ENCODE peak calls at places on chromosomes 3 and 15, in nine cellular contexts. G is neural progenitor cell, W is endodermal cell, S is IMR-90, N is ovary, H is cardiac muscle cell, O is brain microvascular endothelial cell, B is skeletal muscle cell, D is AG10803. Z is an unnamed sample.

GRCh38 chr3:72036899-72037298 is 252.0 kb upstream of the PROK2 start:
- DNase-seq in N (no peak), H (peak), G (no peak), W (no peak), O (no peak), S (peak), D (peak), B (peak), Z (no peak)

GRCh38 chr15:45454825-45455224 is 67.7 kb downstream of the SLC30A4 start:
- DNase-seq in D (peak), N (peak), W (no peak), S (peak), H (peak), B (peak), G (no peak), O (peak), Z (no peak)

GRCh38 chr3:94159062-94159726 is 96.3 kb downstream of the NSUN3 start:
- DNase-seq in W (no peak), H (peak), G (no peak), O (peak), N (no peak), D (no peak), S (peak), B (peak), Z (no peak)

GRCh38 chr3:99579246-99579645 is 59.1 kb upstream of the COL8A1 start:
- DNase-seq in G (no peak), H (peak), B (peak), W (no peak), N (no peak), S (peak), O (peak), D (peak), Z (no peak)

GRCh38 chr3:119937229-119937628 is 155.3 kb downstream of the NR1I2 start:
- DNase-seq in B (no peak), G (no peak), W (no peak), H (peak), O (no peak), N (no peak), S (peak), D (peak), Z (no peak)

GRCh38 chr3:182795383-182795782 is 2.1 kb downstream of the ATP11B start:
- DNase-seq in G (no peak), W (no peak), B (no peak), N (no peak), D (peak), S (no peak), O (no peak), H (peak), Z (no peak)

GRCh38 chr15:75817151-75817935 is 25.9 kb upstream of the UBE2Q2 start:
- DNase-seq in B (no peak), S (no peak), O (no peak), G (no peak), D (no peak), W (no peak), H (peak), N (no peak), Z (no peak)

GRCh38 chr15:93088981-93089854 is at the start of gene RGMA:
- DNase-seq in N (peak), S (no peak), W (peak), H (peak), G (peak), B (no peak), D (no peak), O (no peak), Z (peak)

GRCh38 chr3:155553800-155554199 is 191.1 kb downstream of the PLCH1 start:
- DNase-seq in W (no peak), H (no peak), N (no peak), O (no peak), G (no peak), D (no peak), B (no peak), S (no peak), Z (no peak)

GRCh38 chr3:43180027-43180426 is 74.1 kb upstream of the POMGNT2 start:
- DNase-seq in O (peak), B (peak), H (peak), S (peak), D (peak), W (peak), G (no peak), N (no peak), Z (no peak)

GRCh38 chr3:197426161-197426566 is 127.8 kb upstream of the DLG1 start:
- DNase-seq in D (peak), G (no peak), O (no peak), B (peak), H (peak), N (no peak), W (no peak), S (no peak), Z (peak)

GRCh38 chr3:197427013-197427412 is 128.6 kb upstream of the DLG1 start:
- DNase-seq in H (no peak), W (no peak), D (no peak), S (no peak), O (peak), N (no peak), B (no peak), G (no peak), Z (no peak)

GRCh38 chr3:197430502-197430901 is 125.3 kb downstream of the BDH1 start:
- DNase-seq in H (peak), B (no peak), W (no peak), G (no peak), S (no peak), D (no peak), O (no peak), N (no peak), Z (no peak)

GRCh38 chr3:197428961-197429360 is 126.8 kb downstream of the BDH1 start:
- DNase-seq in H (no peak), B (no peak), G (no peak), O (no peak), S (no peak), N (no peak), D (no peak), W (no peak), Z (peak)

DNA sequence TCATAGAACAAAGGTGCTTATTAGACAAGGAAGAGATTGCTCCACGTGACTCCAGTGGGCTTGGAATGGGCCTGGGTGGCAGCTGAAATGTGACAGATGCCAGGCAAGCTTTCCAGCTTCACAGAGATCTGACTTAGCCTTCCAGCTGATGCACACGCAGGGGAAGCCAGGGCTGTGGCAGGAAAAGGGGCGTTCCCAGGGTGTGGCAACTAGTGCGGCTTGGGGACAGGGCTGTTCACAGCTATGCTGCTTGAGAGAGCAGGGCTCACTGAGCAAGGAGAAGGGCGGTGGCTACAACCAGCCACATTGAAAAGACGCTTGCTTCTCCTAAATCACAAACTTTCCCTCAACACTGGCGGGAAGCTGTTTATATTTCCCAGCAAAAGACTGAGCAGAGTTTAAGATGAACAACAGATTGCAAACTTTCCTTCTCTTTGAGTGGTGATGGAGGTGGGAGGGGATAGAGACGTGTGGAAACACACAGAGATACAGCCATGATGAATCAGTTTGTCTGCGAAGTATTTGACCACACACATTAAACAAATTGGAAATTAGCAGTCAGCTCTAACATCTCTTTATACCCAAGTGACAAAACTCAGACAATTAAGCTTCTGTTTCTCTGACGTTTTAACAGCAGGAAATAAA is 127.5 kb downstream of the BDH1 start:
- DNase-seq in W (peak), H (peak), B (peak), N (no peak), D (peak), O (no peak), S (peak), G (peak), Z (peak)
- H3K4me3 ChIP-seq in W (no peak), H (no peak), B (no peak), N (no peak), D (peak), O (no peak), S (no peak), G (no peak), Z (no peak)

DNA sequence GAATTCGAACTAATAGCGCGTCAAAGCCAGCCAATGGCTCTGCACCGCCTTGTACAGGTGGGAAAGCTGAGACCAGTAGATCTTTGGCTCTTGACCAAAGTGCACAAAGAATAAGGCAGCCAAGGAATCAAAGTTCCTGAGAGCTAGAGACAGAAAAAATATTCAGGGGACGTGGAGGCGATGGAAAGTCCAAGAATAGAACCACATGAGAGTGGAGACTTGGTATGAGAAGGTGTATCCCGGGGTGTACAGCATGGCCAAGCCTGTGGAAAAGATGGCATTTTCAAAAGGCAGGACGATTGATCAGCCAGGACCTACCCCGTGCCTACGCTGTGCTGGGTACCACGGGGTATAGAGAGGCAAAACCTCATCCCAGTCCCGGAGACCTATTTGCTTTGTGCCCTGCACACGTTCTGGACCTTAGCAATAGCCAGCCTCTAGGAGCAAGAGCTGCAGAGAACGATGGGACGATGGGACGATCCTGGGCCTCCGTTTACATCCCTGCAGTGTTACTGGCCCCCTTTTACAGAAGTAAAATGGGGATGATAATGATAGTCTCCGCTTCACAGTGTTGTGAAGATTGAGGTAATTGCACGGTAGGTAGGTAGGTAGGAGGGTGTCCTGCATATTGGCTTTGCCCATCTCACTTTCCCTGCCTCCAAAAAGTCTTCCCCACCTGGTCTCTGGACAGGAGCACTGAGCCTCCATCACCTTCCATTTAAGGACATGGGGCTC is 583 bp upstream of the RBSN start:
- DNase-seq in B (no peak), G (peak), N (peak), H (no peak), W (no peak), O (no peak), D (no peak), S (no peak), Z (no peak)
- H3K4me3 ChIP-seq in B (peak), G (peak), N (peak), H (peak), W (peak), O (peak), D (peak), S (peak), Z (peak)

GRCh38 chr15:60387321-60387720 is 10.5 kb downstream of the ANXA2 start:
- DNase-seq in B (no peak), W (no peak), D (no peak), N (no peak), S (no peak), O (no peak), H (no peak), G (no peak), Z (no peak)
- H3K4me3 ChIP-seq in B (no peak), W (no peak), D (no peak), N (no peak), S (no peak), O (no peak), H (no peak), G (no peak), Z (no peak)

DNA sequence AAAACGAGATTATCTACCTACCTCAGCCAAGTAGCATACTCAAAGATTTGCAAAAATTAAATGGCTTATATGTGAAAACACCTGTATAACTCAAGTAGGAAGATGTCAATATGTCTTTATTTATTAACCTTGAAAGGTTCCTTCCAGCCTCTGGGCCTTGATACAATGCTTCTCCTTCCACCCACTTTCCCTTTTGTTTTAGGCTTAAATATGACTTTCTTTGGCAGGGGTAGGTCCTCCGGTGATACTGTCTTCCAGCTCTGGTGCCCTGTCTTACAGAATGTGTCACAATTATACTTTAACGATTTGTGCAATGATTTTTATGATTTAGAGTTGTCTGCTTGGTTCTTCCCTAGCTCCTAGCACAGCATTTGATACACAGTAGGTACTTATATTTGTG is 4.1 kb downstream of the LINS1 start:
- DNase-seq in H (no peak), S (no peak), N (no peak), W (no peak), G (no peak), D (no peak), B (no peak), O (no peak), Z (no peak)
- H3K4me3 ChIP-seq in H (no peak), S (no peak), N (no peak), W (no peak), G (no peak), D (no peak), B (no peak), O (no peak), Z (no peak)

GRCh38 chr15:70475439-70475781 is 287.9 kb downstream of the UACA start:
- DNase-seq in O (no peak), G (no peak), S (no peak), B (no peak), N (no peak), D (no peak), W (no peak), H (no peak), Z (no peak)
- H3K4me3 ChIP-seq in O (peak), G (no peak), S (no peak), B (peak), N (no peak), D (no peak), W (no peak), H (no peak), Z (no peak)

DNA sequence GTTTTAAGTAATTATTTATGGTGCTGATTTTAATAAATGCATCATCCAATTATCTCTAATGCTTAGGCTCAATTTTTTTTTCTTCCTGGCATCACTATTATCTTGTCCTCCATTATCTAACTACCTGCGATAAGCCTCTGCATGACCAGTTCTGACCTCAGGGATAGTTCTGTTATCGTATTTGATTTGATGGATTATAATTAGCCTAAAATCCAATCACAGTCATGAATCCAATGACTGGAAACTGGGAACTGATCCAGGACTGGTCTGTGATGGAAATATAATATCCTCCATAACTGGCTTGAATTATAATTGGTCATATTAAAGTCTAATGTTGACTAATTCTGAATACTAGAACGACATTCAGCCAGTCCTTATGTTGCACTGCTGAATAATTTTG is 1.1 kb downstream of the MYH15 start:
- DNase-seq in B (no peak), N (no peak), D (no peak), H (no peak), O (no peak), G (no peak), W (no peak), S (no peak), Z (no peak)
- H3K4me3 ChIP-seq in B (no peak), N (no peak), D (no peak), H (no peak), O (no peak), G (no peak), W (no peak), S (no peak), Z (no peak)

GRCh38 chr3:127920738-127921137 is 5.7 kb downstream of the KBTBD12 start:
- DNase-seq in B (no peak), D (no peak), O (no peak), S (no peak), W (no peak), H (no peak), N (no peak), G (no peak), Z (no peak)

GRCh38 chr3:127911421-127911931 is 3.6 kb upstream of the KBTBD12 start:
- DNase-seq in G (no peak), W (no peak), O (no peak), N (no peak), D (peak), H (peak), S (no peak), B (no peak), Z (no peak)

GRCh38 chr3:127915115-127915936 is at the start of gene KBTBD12:
- DNase-seq in W (peak), S (no peak), O (no peak), B (no peak), N (peak), H (no peak), D (no peak), G (peak), Z (no peak)

GRCh38 chr3:127914584-127914983 is 448 bp upstream of the KBTBD12 start:
- DNase-seq in G (no peak), W (no peak), H (no peak), N (no peak), B (no peak), S (no peak), O (no peak), D (no peak), Z (no peak)

GRCh38 chr3:127915937-127916480 is 977 bp downstream of the KBTBD12 start:
- DNase-seq in N (no peak), H (no peak), S (no peak), D (no peak), B (no peak), W (no peak), G (no peak), O (no peak), Z (peak)
- H3K4me3 ChIP-seq in N (no peak), H (no peak), S (no peak), D (no peak), B (no peak), W (no peak), G (no peak), O (no peak), Z (no peak)

DNA sequence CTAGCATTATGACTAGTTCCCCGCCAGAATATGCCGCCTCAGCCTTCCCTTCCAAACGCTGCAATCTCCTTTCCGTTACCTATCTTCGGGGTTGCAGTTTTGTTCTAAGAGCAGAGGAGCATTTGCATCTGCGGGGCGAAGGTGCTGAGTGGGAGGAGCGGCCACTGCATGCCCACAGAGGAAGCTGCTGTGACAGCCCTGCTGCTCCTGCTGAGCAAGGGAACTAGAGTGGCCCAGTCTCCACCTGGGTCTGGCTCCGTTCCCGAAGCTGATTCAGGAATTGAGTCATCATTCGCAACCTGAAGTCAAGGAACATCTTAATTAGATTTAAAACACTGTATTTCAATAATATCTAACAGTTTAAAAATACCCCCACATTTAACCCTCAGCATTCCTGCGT is 98.2 kb upstream of the TJP1 start:
- DNase-seq in H (no peak), S (peak), G (no peak), O (no peak), D (no peak), N (no peak), B (no peak), W (peak), Z (no peak)
- H3K4me3 ChIP-seq in H (no peak), S (no peak), G (no peak), O (no peak), D (no peak), N (no peak), B (no peak), W (no peak), Z (no peak)